ENCODE peak calls at places on chromosomes 7 and 10, in five cellular contexts. One of them, this sample, is unnamed.

GRCh38 chr10:62244785-62245595 is 23.7 kb downstream of the RTKN2 start:
- DNase-seq in neural crest cell: no peak
- DNase-seq in CD4-positive, alpha-beta T cell: peak
- DNase-seq in H9: no peak
- DNase-seq in neural progenitor cell: peak
- DNase-seq in this sample: no peak

GRCh38 chr10:70984986-70985719 is 96.8 kb upstream of the PCBD1 start:
- DNase-seq in neural crest cell: no peak
- DNase-seq in CD4-positive, alpha-beta T cell: no peak
- DNase-seq in H9: no peak
- DNase-seq in neural progenitor cell: no peak
- DNase-seq in this sample: no peak

GRCh38 chr10:68086011-68086410 is 10.9 kb upstream of the HERC4 start:
- DNase-seq in neural crest cell: no peak
- DNase-seq in CD4-positive, alpha-beta T cell: no peak
- DNase-seq in H9: no peak
- DNase-seq in neural progenitor cell: no peak
- DNase-seq in this sample: no peak

GRCh38 chr7:101913876-101914275 is 96.5 kb downstream of the CUX1 start:
- DNase-seq in neural crest cell: no peak
- DNase-seq in CD4-positive, alpha-beta T cell: no peak
- DNase-seq in H9: no peak
- DNase-seq in neural progenitor cell: no peak
- DNase-seq in this sample: no peak

GRCh38 chr7:73887762-73888161 is 26.8 kb downstream of the TMEM270 start:
- DNase-seq in neural crest cell: no peak
- DNase-seq in CD4-positive, alpha-beta T cell: no peak
- DNase-seq in H9: no peak
- DNase-seq in neural progenitor cell: no peak
- DNase-seq in this sample: no peak

GRCh38 chr10:11035318-11035920 is 17.7 kb downstream of the CELF2 start:
- DNase-seq in neural crest cell: no peak
- DNase-seq in CD4-positive, alpha-beta T cell: no peak
- DNase-seq in H9: peak
- DNase-seq in neural progenitor cell: peak
- DNase-seq in this sample: no peak

GRCh38 chr10:17067549-17068264 is 61.9 kb downstream of the CUBN start:
- DNase-seq in neural crest cell: no peak
- DNase-seq in CD4-positive, alpha-beta T cell: no peak
- DNase-seq in H9: no peak
- DNase-seq in neural progenitor cell: no peak
- DNase-seq in this sample: no peak

GRCh38 chr7:2650451-2650850 is 18.7 kb downstream of the TTYH3 start:
- DNase-seq in neural crest cell: no peak
- DNase-seq in CD4-positive, alpha-beta T cell: no peak
- DNase-seq in H9: no peak
- DNase-seq in neural progenitor cell: no peak
- DNase-seq in this sample: no peak

GRCh38 chr7:34107306-34107705 is 202.0 kb downstream of the BMPER start:
- DNase-seq in neural crest cell: no peak
- DNase-seq in CD4-positive, alpha-beta T cell: no peak
- DNase-seq in H9: no peak
- DNase-seq in neural progenitor cell: no peak
- DNase-seq in this sample: no peak

GRCh38 chr10:21336476-21337170 is 188.9 kb downstream of the SKIDA1 start:
- DNase-seq in neural crest cell: no peak
- DNase-seq in CD4-positive, alpha-beta T cell: no peak
- DNase-seq in H9: peak
- DNase-seq in neural progenitor cell: peak
- DNase-seq in this sample: no peak

GRCh38 chr10:82378146-82378545 is 503.2 kb downstream of the NRG3 start:
- DNase-seq in neural crest cell: no peak
- DNase-seq in CD4-positive, alpha-beta T cell: no peak
- DNase-seq in H9: no peak
- DNase-seq in neural progenitor cell: no peak
- DNase-seq in this sample: no peak

GRCh38 chr10:122206471-122207065 is 64.5 kb upstream of the BTBD16 start:
- DNase-seq in neural crest cell: no peak
- DNase-seq in CD4-positive, alpha-beta T cell: no peak
- DNase-seq in H9: no peak
- DNase-seq in neural progenitor cell: no peak
- DNase-seq in this sample: no peak

GRCh38 chr10:78434886-78435285 is 401.2 kb downstream of the RPS24 start:
- DNase-seq in neural crest cell: no peak
- DNase-seq in CD4-positive, alpha-beta T cell: no peak
- DNase-seq in H9: no peak
- DNase-seq in neural progenitor cell: no peak
- DNase-seq in this sample: no peak

GRCh38 chr10:128982179-128982915 is 484.7 kb upstream of the MGMT start:
- DNase-seq in neural crest cell: no peak
- DNase-seq in CD4-positive, alpha-beta T cell: no peak
- DNase-seq in H9: no peak
- DNase-seq in neural progenitor cell: no peak
- DNase-seq in this sample: no peak

GRCh38 chr10:118710487-118710886 is 44.3 kb downstream of the CACUL1 start:
- DNase-seq in neural crest cell: no peak
- DNase-seq in CD4-positive, alpha-beta T cell: no peak
- DNase-seq in H9: no peak
- DNase-seq in neural progenitor cell: no peak
- DNase-seq in this sample: no peak

GRCh38 chr10:124509836-124510535 is 48.4 kb downstream of the LHPP start:
- DNase-seq in neural crest cell: no peak
- DNase-seq in CD4-positive, alpha-beta T cell: no peak
- DNase-seq in H9: no peak
- DNase-seq in neural progenitor cell: no peak
- DNase-seq in this sample: peak

GRCh38 chr7:157521061-157521731 is 184.4 kb downstream of the DNAJB6 start:
- DNase-seq in neural crest cell: no peak
- DNase-seq in CD4-positive, alpha-beta T cell: no peak
- DNase-seq in H9: peak
- DNase-seq in neural progenitor cell: no peak
- DNase-seq in this sample: peak

GRCh38 chr7:68787586-68787985 is 810.7 kb upstream of the AUTS2 start:
- DNase-seq in neural crest cell: no peak
- DNase-seq in CD4-positive, alpha-beta T cell: no peak
- DNase-seq in H9: no peak
- DNase-seq in neural progenitor cell: peak
- DNase-seq in this sample: no peak

GRCh38 chr7:72805526-72806494 is 22.2 kb downstream of the TYW1B start:
- DNase-seq in neural crest cell: no peak
- DNase-seq in CD4-positive, alpha-beta T cell: no peak
- DNase-seq in H9: no peak
- DNase-seq in neural progenitor cell: no peak
- DNase-seq in this sample: peak

GRCh38 chr7:111958431-111958830 is 247.8 kb downstream of the DOCK4 start:
- DNase-seq in neural crest cell: no peak
- DNase-seq in CD4-positive, alpha-beta T cell: no peak
- DNase-seq in H9: no peak
- DNase-seq in neural progenitor cell: no peak
- DNase-seq in this sample: no peak

GRCh38 chr10:34780818-34781380 is 34.2 kb downstream of the PARD3 start:
- DNase-seq in neural crest cell: peak
- DNase-seq in CD4-positive, alpha-beta T cell: no peak
- DNase-seq in H9: no peak
- DNase-seq in neural progenitor cell: peak
- DNase-seq in this sample: no peak

GRCh38 chr7:152106990-152107389 is 81.5 kb downstream of the GALNT11 start:
- DNase-seq in neural crest cell: no peak
- DNase-seq in CD4-positive, alpha-beta T cell: no peak
- DNase-seq in H9: no peak
- DNase-seq in neural progenitor cell: no peak
- DNase-seq in this sample: no peak

GRCh38 chr7:52938455-52939133 is 96.8 kb upstream of the POM121L12 start:
- DNase-seq in neural crest cell: no peak
- DNase-seq in CD4-positive, alpha-beta T cell: no peak
- DNase-seq in H9: no peak
- DNase-seq in neural progenitor cell: no peak
- DNase-seq in this sample: no peak

GRCh38 chr7:98826811-98827231 is 43.0 kb downstream of the TMEM130 start:
- DNase-seq in neural crest cell: no peak
- DNase-seq in CD4-positive, alpha-beta T cell: no peak
- DNase-seq in H9: peak
- DNase-seq in neural progenitor cell: no peak
- DNase-seq in this sample: no peak

GRCh38 chr10:62732841-62733653 is 71.5 kb upstream of the ADO start:
- DNase-seq in neural crest cell: no peak
- DNase-seq in CD4-positive, alpha-beta T cell: peak
- DNase-seq in H9: no peak
- DNase-seq in neural progenitor cell: no peak
- DNase-seq in this sample: no peak

GRCh38 chr7:158444501-158445420 is 142.9 kb downstream of the PTPRN2 start:
- DNase-seq in neural crest cell: no peak
- DNase-seq in CD4-positive, alpha-beta T cell: no peak
- DNase-seq in H9: no peak
- DNase-seq in neural progenitor cell: no peak
- DNase-seq in this sample: no peak

GRCh38 chr10:37682617-37683016 is 174.8 kb downstream of the ZNF248 start:
- DNase-seq in neural crest cell: no peak
- DNase-seq in CD4-positive, alpha-beta T cell: no peak
- DNase-seq in H9: no peak
- DNase-seq in neural progenitor cell: no peak
- DNase-seq in this sample: peak

GRCh38 chr7:77799078-77799964 is 748 bp downstream of the PHTF2 start:
- DNase-seq in neural crest cell: peak
- DNase-seq in CD4-positive, alpha-beta T cell: no peak
- DNase-seq in H9: peak
- DNase-seq in neural progenitor cell: peak
- DNase-seq in this sample: no peak

GRCh38 chr7:128037081-128037480 is 5.8 kb upstream of the LRRC4 start:
- DNase-seq in neural crest cell: no peak
- DNase-seq in CD4-positive, alpha-beta T cell: no peak
- DNase-seq in H9: no peak
- DNase-seq in neural progenitor cell: no peak
- DNase-seq in this sample: no peak

GRCh38 chr7:128034830-128035229 is 3.6 kb upstream of the LRRC4 start:
- DNase-seq in neural crest cell: no peak
- DNase-seq in CD4-positive, alpha-beta T cell: no peak
- DNase-seq in H9: no peak
- DNase-seq in neural progenitor cell: no peak
- DNase-seq in this sample: no peak

GRCh38 chr7:128037880-128038619 is 6.8 kb upstream of the LRRC4 start:
- DNase-seq in neural crest cell: no peak
- DNase-seq in CD4-positive, alpha-beta T cell: no peak
- DNase-seq in H9: no peak
- DNase-seq in neural progenitor cell: no peak
- DNase-seq in this sample: no peak

GRCh38 chr7:128036226-128036940 is 5.1 kb upstream of the LRRC4 start:
- DNase-seq in neural crest cell: no peak
- DNase-seq in CD4-positive, alpha-beta T cell: no peak
- DNase-seq in H9: no peak
- DNase-seq in neural progenitor cell: no peak
- DNase-seq in this sample: no peak

GRCh38 chr7:128035712-128036111 is 4.5 kb upstream of the LRRC4 start:
- DNase-seq in neural crest cell: no peak
- DNase-seq in CD4-positive, alpha-beta T cell: no peak
- DNase-seq in H9: no peak
- DNase-seq in neural progenitor cell: peak
- DNase-seq in this sample: no peak
- TF ChIP-seq CTCF in neural crest cell: peak
- TF ChIP-seq CTCF in CD4-positive, alpha-beta T cell: no peak
- TF ChIP-seq CTCF in H9: peak
- TF ChIP-seq CTCF in neural progenitor cell: peak
- TF ChIP-seq CTCF in this sample: peak

GRCh38 chr10:6175329-6176055 is 27.2 kb upstream of the PFKFB3 start:
- DNase-seq in neural crest cell: no peak
- DNase-seq in CD4-positive, alpha-beta T cell: no peak
- DNase-seq in H9: no peak
- DNase-seq in neural progenitor cell: no peak
- DNase-seq in this sample: no peak

GRCh38 chr10:6174201-6174874 is 28.4 kb upstream of the PFKFB3 start:
- DNase-seq in neural crest cell: no peak
- DNase-seq in CD4-positive, alpha-beta T cell: no peak
- DNase-seq in H9: no peak
- DNase-seq in neural progenitor cell: no peak
- DNase-seq in this sample: no peak

GRCh38 chr10:6171891-6172354 is 30.8 kb upstream of the PFKFB3 start:
- DNase-seq in neural crest cell: no peak
- DNase-seq in CD4-positive, alpha-beta T cell: no peak
- DNase-seq in H9: no peak
- DNase-seq in neural progenitor cell: no peak
- DNase-seq in this sample: peak

GRCh38 chr10:6170638-6171037 is 32.1 kb upstream of the PFKFB3 start:
- DNase-seq in neural crest cell: no peak
- DNase-seq in CD4-positive, alpha-beta T cell: no peak
- DNase-seq in H9: no peak
- DNase-seq in neural progenitor cell: no peak
- DNase-seq in this sample: no peak

GRCh38 chr10:6173203-6173602 is 29.5 kb upstream of the PFKFB3 start:
- DNase-seq in neural crest cell: no peak
- DNase-seq in CD4-positive, alpha-beta T cell: peak
- DNase-seq in H9: peak
- DNase-seq in neural progenitor cell: peak
- DNase-seq in this sample: no peak
- TF ChIP-seq CTCF in neural crest cell: peak
- TF ChIP-seq CTCF in CD4-positive, alpha-beta T cell: peak
- TF ChIP-seq CTCF in H9: peak
- TF ChIP-seq CTCF in neural progenitor cell: peak
- TF ChIP-seq CTCF in this sample: no peak

DNA sequence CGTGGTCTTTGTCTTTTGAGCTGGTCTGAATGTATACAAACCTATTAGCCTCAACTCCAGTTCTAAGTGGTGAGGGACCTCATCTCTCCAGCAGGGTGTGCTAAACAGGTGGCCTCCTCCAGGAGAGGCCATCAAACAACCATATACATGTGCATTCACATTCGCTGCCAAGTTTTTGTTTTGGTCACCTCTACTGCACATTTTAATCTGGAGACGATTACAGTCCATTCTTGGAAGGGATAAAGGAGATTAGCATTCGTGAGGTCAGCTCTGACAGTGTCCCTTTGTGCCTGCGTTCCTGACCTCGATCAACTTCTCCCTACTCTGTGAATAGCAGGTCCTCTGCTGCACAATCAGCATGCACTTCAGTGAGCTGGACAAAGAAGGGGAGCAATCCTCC is 60.8 kb downstream of the RHOBTB1 start:
- DNase-seq in neural crest cell: no peak
- DNase-seq in CD4-positive, alpha-beta T cell: no peak
- DNase-seq in H9: no peak
- DNase-seq in neural progenitor cell: peak
- DNase-seq in this sample: no peak
- TF ChIP-seq CTCF in neural crest cell: peak
- TF ChIP-seq CTCF in CD4-positive, alpha-beta T cell: no peak
- TF ChIP-seq CTCF in H9: peak
- TF ChIP-seq CTCF in neural progenitor cell: peak
- TF ChIP-seq CTCF in this sample: peak

DNA sequence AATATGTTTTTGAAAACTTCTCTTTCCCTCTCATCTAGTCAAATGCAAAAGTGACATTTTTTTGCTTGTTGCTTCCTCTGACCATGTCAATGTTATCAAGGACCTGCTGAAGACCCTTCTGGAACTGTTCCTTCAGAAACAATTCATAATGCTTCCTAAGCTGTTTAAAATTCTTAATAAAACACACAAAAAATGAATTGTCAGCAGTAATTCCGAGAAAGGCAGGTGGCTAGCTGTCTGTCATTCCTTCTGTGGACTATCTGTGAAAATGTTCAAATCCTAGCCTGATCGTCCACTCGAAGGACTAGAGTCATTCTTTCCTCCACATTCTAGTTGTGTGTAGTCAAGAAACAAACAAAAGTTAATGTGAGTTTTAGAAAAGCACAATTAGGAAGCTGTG is 56.6 kb upstream of the TRIL start:
- DNase-seq in neural crest cell: no peak
- DNase-seq in CD4-positive, alpha-beta T cell: no peak
- DNase-seq in H9: no peak
- DNase-seq in neural progenitor cell: no peak
- DNase-seq in this sample: no peak
- TF ChIP-seq CTCF in neural crest cell: no peak
- TF ChIP-seq CTCF in CD4-positive, alpha-beta T cell: no peak
- TF ChIP-seq CTCF in H9: no peak
- TF ChIP-seq CTCF in neural progenitor cell: no peak
- TF ChIP-seq CTCF in this sample: no peak

This sample was measured in CD14-positive monocyte.